ENCODE peak calls at places on chromosome 14, in six cellular contexts. M is Peyer's patch; F is CD8-positive, alpha-beta memory T cell; I is pancreas; O is brain microvascular endothelial cell; J is endodermal cell. Y is an unnamed sample.

GRCh38 chr14:71626281-71626835 is 305.9 kb upstream of the RGS6 start:
- DNase-seq in M (no peak), F (no peak), I (no peak), O (no peak), J (no peak), Y (no peak)

GRCh38 chr14:52049721-52050588 is 18.9 kb downstream of the NID2 start:
- DNase-seq in M (no peak), F (no peak), I (no peak), O (no peak), J (no peak), Y (no peak)

GRCh38 chr14:53601409-53601808 is 355.2 kb downstream of the BMP4 start:
- DNase-seq in M (no peak), F (no peak), I (no peak), O (no peak), J (peak; percentile 62), Y (no peak)

GRCh38 chr14:24368562-24369252 is 723 bp downstream of the NFATC4 start:
- DNase-seq in M (peak; percentile 38), F (peak; percentile 34), I (peak; percentile 68), O (peak; percentile 46), J (peak; percentile 84), Y (no peak)

GRCh38 chr14:103530831-103531230 is 1.8 kb downstream of the TRMT61A start:
- DNase-seq in M (no peak), F (no peak), I (no peak), O (no peak), J (no peak), Y (no peak)

GRCh38 chr14:64680013-64680674 is 24.1 kb upstream of the PLEKHG3 start:
- DNase-seq in M (no peak), F (no peak), I (no peak), O (no peak), J (no peak), Y (no peak)

GRCh38 chr14:78836777-78837176 is 666.6 kb downstream of the NRXN3 start:
- DNase-seq in M (no peak), F (no peak), I (peak; percentile 13), O (peak; percentile 51), J (peak; percentile 93), Y (no peak)

GRCh38 chr14:36582874-36583241 is 444 bp upstream of the NKX2-8 start:
- DNase-seq in M (no peak), F (no peak), I (no peak), O (no peak), J (no peak), Y (no peak)

GRCh38 chr14:61923348-61923747 is 161.1 kb downstream of the SNAPC1 start:
- DNase-seq in M (no peak), F (no peak), I (no peak), O (peak; percentile 29), J (no peak), Y (no peak)

GRCh38 chr14:45271858-45272537 is 19.0 kb upstream of the MIS18BP1 start:
- DNase-seq in M (no peak), F (no peak), I (no peak), O (no peak), J (no peak), Y (no peak)

GRCh38 chr14:38250316-38250715 is 5.6 kb downstream of the CLEC14A start:
- DNase-seq in M (no peak), F (no peak), I (no peak), O (no peak), J (no peak), Y (no peak)

GRCh38 chr14:24121210-24121609 is 6.5 kb upstream of the NRL start:
- DNase-seq in M (no peak), F (no peak), I (no peak), O (no peak), J (no peak), Y (no peak)

GRCh38 chr14:94483071-94483451 is 7.1 kb upstream of the SERPINA9 start:
- DNase-seq in M (no peak), F (no peak), I (no peak), O (no peak), J (no peak), Y (no peak)

GRCh38 chr14:94486883-94487282 is 10.9 kb upstream of the SERPINA9 start:
- DNase-seq in M (no peak), F (no peak), I (no peak), O (no peak), J (no peak), Y (no peak)

GRCh38 chr14:94484476-94484875 is 8.5 kb upstream of the SERPINA9 start:
- DNase-seq in M (no peak), F (no peak), I (no peak), O (no peak), J (no peak), Y (no peak)

GRCh38 chr14:94483729-94484275 is 7.8 kb upstream of the SERPINA9 start:
- DNase-seq in M (no peak), F (no peak), I (no peak), O (peak; percentile 66), J (no peak), Y (no peak)

DNA sequence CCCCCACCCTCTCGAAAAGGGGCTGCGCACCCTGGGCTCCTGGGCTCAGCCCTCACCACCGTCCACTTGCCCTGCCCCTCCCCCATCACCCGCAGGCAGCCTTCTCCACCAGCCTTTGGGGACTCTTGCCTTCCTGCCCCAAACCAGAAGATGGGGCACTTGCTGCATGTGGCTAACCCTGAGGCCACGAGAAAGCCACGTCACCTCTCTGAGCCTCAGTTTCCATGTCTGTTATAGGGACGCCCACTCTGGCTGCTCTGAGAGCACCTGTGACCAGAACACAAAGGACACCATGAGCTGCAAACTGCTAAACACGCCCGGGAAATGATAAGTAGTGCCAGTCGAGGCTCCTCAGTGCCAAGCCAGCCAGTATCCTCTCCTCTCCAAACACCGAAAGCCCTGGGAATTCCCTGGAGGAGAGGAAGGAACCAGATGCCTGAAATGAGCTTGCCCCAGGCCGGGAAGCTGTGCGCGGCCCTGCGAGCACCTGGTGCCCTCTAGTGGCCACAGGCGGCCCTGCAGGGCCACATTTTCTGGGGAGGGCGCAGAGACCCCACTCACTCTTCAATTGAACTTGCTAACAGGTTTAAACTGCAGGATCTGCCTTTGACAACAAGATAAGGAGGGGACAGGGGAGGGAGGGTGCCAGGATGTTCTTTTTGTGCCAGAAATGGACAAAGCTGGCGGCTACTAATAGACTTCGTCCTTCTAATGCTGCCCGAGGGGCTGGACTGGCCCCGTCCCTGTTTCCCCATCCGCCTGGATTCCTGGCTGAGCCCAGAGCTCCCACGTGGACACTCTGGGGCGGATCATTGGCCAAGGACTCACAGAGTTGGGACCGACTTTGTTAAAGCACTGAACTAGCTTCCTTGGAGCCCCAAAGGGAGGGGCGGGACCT is 10.2 kb upstream of the SERPINA9 start:
- DNase-seq in M (no peak), F (peak; percentile 2), I (peak; percentile 69), O (peak; percentile 25), J (peak; percentile 95), Y (peak; percentile 22)
- H3K4me3 ChIP-seq in M (no peak overlapping the region), F (no peak overlapping the region), I (no peak overlapping the region), O (peak overlapping the region; percentile 34), J (peak overlapping the region; percentile 71), Y (no peak overlapping the region)

GRCh38 chr14:100108042-100108825 is 43.0 kb downstream of the EVL start:
- DNase-seq in M (peak; percentile 86), F (peak; percentile 83), I (peak; percentile 85), O (peak; percentile 57), J (peak; percentile 98), Y (peak; percentile 82)
- H3K36me3 ChIP-seq in M (no peaks in the 10 kb centered on the region), F (peaks cover 70% of the 10 kb centered on the region), I (no peaks in the 10 kb centered on the region), O (no peaks in the 10 kb centered on the region), J (no peaks in the 10 kb centered on the region), Y (peaks cover 34% of the 10 kb centered on the region)

GRCh38 chr14:69616408-69616773 is 5.0 kb downstream of the SUSD6 start:
- DNase-seq in M (no peak), F (no peak), I (no peak), O (no peak), J (no peak), Y (no peak)

GRCh38 chr14:69617796-69618195 is 6.4 kb downstream of the SUSD6 start:
- DNase-seq in M (no peak), F (no peak), I (no peak), O (no peak), J (no peak), Y (no peak)

GRCh38 chr14:69614592-69614991 is 3.2 kb downstream of the SUSD6 start:
- DNase-seq in M (peak; percentile 81), F (no peak), I (no peak), O (no peak), J (no peak), Y (no peak)

GRCh38 chr14:69613312-69614073 is 2.1 kb downstream of the SUSD6 start:
- DNase-seq in M (no peak), F (no peak), I (no peak), O (no peak), J (no peak), Y (no peak)

DNA sequence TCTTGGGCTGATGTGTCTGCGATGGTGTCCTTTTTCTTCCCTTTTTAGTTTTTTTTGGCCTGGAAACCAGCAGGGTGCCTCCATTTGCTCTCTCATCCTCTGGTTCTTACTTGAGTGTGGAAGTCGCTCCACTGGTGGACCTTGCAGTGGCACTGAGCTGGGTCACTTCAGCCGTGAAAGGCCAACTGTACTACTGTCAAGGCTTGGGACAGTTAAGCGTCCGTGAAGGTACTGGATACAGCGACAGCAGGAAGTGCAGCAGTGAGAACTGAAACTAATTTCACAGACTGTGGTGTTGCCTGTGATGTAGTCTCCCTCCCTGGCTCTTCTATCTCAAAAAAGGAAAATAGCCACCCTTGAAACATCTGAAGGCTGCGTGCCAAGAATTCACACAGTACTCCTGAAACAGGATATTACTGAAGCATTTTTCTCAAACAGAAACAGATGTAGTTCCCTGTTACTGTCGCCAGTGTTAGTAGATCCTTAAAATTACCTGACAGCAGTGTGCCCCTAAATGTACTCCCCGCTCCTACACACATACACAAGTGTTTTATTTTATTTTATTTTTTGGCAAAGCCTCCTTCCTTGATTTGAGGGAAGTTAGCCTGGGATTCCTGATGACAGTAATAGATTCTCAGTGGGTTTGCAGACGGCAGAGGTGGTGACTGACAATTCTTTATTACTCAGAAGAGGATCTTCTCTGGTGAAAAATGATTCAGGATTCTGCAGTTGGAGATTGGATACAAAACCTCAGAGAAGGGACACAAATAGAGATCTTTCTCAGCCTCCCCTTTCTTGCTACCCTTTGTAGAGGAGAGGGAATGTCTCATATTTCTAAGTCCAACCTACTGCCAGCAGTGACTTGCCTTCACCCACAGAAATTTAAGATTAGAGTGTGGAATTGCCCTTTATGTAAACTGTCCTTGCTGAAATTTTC is 4.3 kb downstream of the SUSD6 start:
- DNase-seq in M (peak; percentile 74), F (peak; percentile 16), I (no peak), O (peak; percentile 78), J (no peak), Y (peak; percentile 62)
- H3K4me3 ChIP-seq in M (peak overlapping the region; percentile 15), F (peak overlapping the region; percentile 57), I (no peak overlapping the region), O (peak overlapping the region; percentile 3), J (no peak overlapping the region), Y (peak overlapping the region; percentile 41)

GRCh38 chr14:50739186-50739585 is 71.1 kb upstream of the SAV1 start:
- DNase-seq in M (no peak), F (no peak), I (no peak), O (no peak), J (no peak), Y (no peak)
- H3K36me3 ChIP-seq in M (no peaks in the 10 kb centered on the region), F (peaks cover 53% of the 10 kb centered on the region), I (no peaks in the 10 kb centered on the region), O (peaks cover 21% of the 10 kb centered on the region), J (no peaks in the 10 kb centered on the region), Y (peaks cover 30% of the 10 kb centered on the region)

GRCh38 chr14:47675239-47675488 is 241 bp downstream of the MDGA2 start:
- DNase-seq in M (no peak), F (no peak), I (no peak), O (no peak), J (peak; percentile 86), Y (no peak)
- H3K4me3 ChIP-seq in M (no peak overlapping the region), F (no peak overlapping the region), I (no peak overlapping the region), O (peak overlapping the region; percentile 59), J (peak overlapping the region; percentile 77), Y (no peak overlapping the region)

GRCh38 chr14:22971152-22971551 is 11.2 kb downstream of the AJUBA start:
- DNase-seq in M (no peak), F (no peak), I (no peak), O (no peak), J (no peak), Y (no peak)
- H3K36me3 ChIP-seq in M (no peaks in the 10 kb centered on the region), F (no peaks in the 10 kb centered on the region), I (no peaks in the 10 kb centered on the region), O (peaks cover 13% of the 10 kb centered on the region), J (peaks cover 49% of the 10 kb centered on the region), Y (no peaks in the 10 kb centered on the region)